ENCODE peak calls at places on chromosome 17, in nine cellular contexts. V, K, Q, L, R, M, T, F and E are unnamed samples.

GRCh38 chr17:40451420-40451819 is 8.2 kb downstream of the IGFBP4 start:
- DNase-seq in V (no peak), K (no peak), Q (peak; percentile 75), L (peak; percentile 82), R (no peak), M (no peak), T (no peak), F (peak; percentile 84), E (peak; percentile 86)

GRCh38 chr17:41415411-41415810 is 9.0 kb downstream of the KRT37 start:
- DNase-seq in V (no peak), K (no peak), Q (peak; percentile 9), L (no peak), R (no peak), M (no peak), T (no peak), F (no peak), E (no peak)

GRCh38 chr17:17377071-17377487 is 73.9 kb downstream of the NT5M start:
- DNase-seq in V (no peak), K (no peak), Q (no peak), L (no peak), R (no peak), M (no peak), T (no peak), F (no peak), E (no peak)

GRCh38 chr17:39196820-39197331 is 593 bp downstream of the CACNB1 start:
- DNase-seq in V (no peak), K (no peak), Q (no peak), L (peak; percentile 28), R (no peak), M (no peak), T (peak; percentile 28), F (peak; percentile 68), E (peak; percentile 57)

GRCh38 chr17:915416-916201 is 64.0 kb downstream of the NXN start:
- DNase-seq in V (no peak), K (no peak), Q (peak; percentile 42), L (peak; percentile 61), R (no peak), M (no peak), T (no peak), F (no peak), E (no peak)

GRCh38 chr17:82875418-82875856 is 35.6 kb upstream of the ZNF750 start:
- DNase-seq in V (no peak), K (no peak), Q (no peak), L (no peak), R (no peak), M (no peak), T (no peak), F (no peak), E (no peak)

GRCh38 chr17:72591500-72592241 is 470.9 kb downstream of the SOX9 start:
- DNase-seq in V (no peak), K (no peak), Q (peak; percentile 46), L (no peak), R (no peak), M (no peak), T (no peak), F (peak; percentile 53), E (peak; percentile 15)

GRCh38 chr17:48578616-48579560 is 738 bp upstream of the HOXB4 start:
- DNase-seq in V (no peak), K (no peak), Q (no peak), L (no peak), R (no peak), M (no peak), T (no peak), F (no peak), E (no peak)

GRCh38 chr17:35596072-35596471 is 8.9 kb downstream of the AP2B1 start:
- DNase-seq in V (no peak), K (no peak), Q (no peak), L (no peak), R (no peak), M (no peak), T (no peak), F (no peak), E (no peak)